ENCODE peak calls at places on chromosomes 11 and 22, in six cellular contexts. One of them, this sample, is unnamed.

GRCh38 chr11:63602296-63602695 is 11.9 kb downstream of the PLAAT3 start:
- DNase-seq in IMR-90: peak; percentile 80
- DNase-seq in H1: no peak
- DNase-seq in neuronal stem cell: no peak
- DNase-seq in H9: no peak
- DNase-seq in mesenchymal stem cell: no peak
- DNase-seq in this sample: no peak

GRCh38 chr11:46239801-46240061 is 37.7 kb upstream of the CREB3L1 start:
- DNase-seq in IMR-90: peak; percentile 22
- DNase-seq in H1: no peak
- DNase-seq in neuronal stem cell: no peak
- DNase-seq in H9: no peak
- DNase-seq in mesenchymal stem cell: peak; percentile 69
- DNase-seq in this sample: no peak

GRCh38 chr11:76214186-76214585 is 7.9 kb upstream of the WNT11 start:
- DNase-seq in IMR-90: no peak
- DNase-seq in H1: no peak
- DNase-seq in neuronal stem cell: no peak
- DNase-seq in H9: no peak
- DNase-seq in mesenchymal stem cell: no peak
- DNase-seq in this sample: no peak

GRCh38 chr11:82701847-82702520 is 31.7 kb downstream of the FAM181B start:
- DNase-seq in IMR-90: peak; percentile 16
- DNase-seq in H1: no peak
- DNase-seq in neuronal stem cell: peak; percentile 65
- DNase-seq in H9: peak; percentile 65
- DNase-seq in mesenchymal stem cell: peak; percentile 31
- DNase-seq in this sample: no peak

GRCh38 chr11:84800755-84801346 is 826.3 kb downstream of the DLG2 start:
- DNase-seq in IMR-90: peak; percentile 36
- DNase-seq in H1: no peak
- DNase-seq in neuronal stem cell: peak; percentile 17
- DNase-seq in H9: no peak
- DNase-seq in mesenchymal stem cell: peak; percentile 23
- DNase-seq in this sample: peak; percentile 10

GRCh38 chr11:60929774-60930173 is 5.5 kb downstream of the TMEM132A start:
- DNase-seq in IMR-90: no peak
- DNase-seq in H1: no peak
- DNase-seq in neuronal stem cell: no peak
- DNase-seq in H9: no peak
- DNase-seq in mesenchymal stem cell: no peak
- DNase-seq in this sample: no peak

GRCh38 chr22:43343262-43343988 is at the start of gene SCUBE1:
- DNase-seq in IMR-90: no peak
- DNase-seq in H1: no peak
- DNase-seq in neuronal stem cell: peak; percentile 87
- DNase-seq in H9: peak; percentile 84
- DNase-seq in mesenchymal stem cell: peak; percentile 50
- DNase-seq in this sample: peak; percentile 80

GRCh38 chr11:261624-262023 is 16.6 kb upstream of the NLRP6 start:
- DNase-seq in IMR-90: no peak
- DNase-seq in H1: no peak
- DNase-seq in neuronal stem cell: no peak
- DNase-seq in H9: no peak
- DNase-seq in mesenchymal stem cell: no peak
- DNase-seq in this sample: no peak

GRCh38 chr11:9839550-9839949 is 175.7 kb downstream of the SWAP70 start:
- DNase-seq in IMR-90: no peak
- DNase-seq in H1: no peak
- DNase-seq in neuronal stem cell: no peak
- DNase-seq in H9: no peak
- DNase-seq in mesenchymal stem cell: no peak
- DNase-seq in this sample: no peak

GRCh38 chr22:20803696-20804324 is 29.9 kb downstream of the SERPIND1 start:
- DNase-seq in IMR-90: peak; percentile 44
- DNase-seq in H1: peak; percentile 29
- DNase-seq in neuronal stem cell: peak; percentile 20
- DNase-seq in H9: peak; percentile 56
- DNase-seq in mesenchymal stem cell: peak; percentile 50
- DNase-seq in this sample: peak; percentile 69

GRCh38 chr11:1839924-1840779 is 1.4 kb downstream of the TNNI2 start:
- DNase-seq in IMR-90: no peak
- DNase-seq in H1: no peak
- DNase-seq in neuronal stem cell: no peak
- DNase-seq in H9: no peak
- DNase-seq in mesenchymal stem cell: no peak
- DNase-seq in this sample: no peak

GRCh38 chr11:100874203-100874602 is 187.1 kb downstream of the ARHGAP42 start:
- DNase-seq in IMR-90: no peak
- DNase-seq in H1: no peak
- DNase-seq in neuronal stem cell: no peak
- DNase-seq in H9: no peak
- DNase-seq in mesenchymal stem cell: no peak
- DNase-seq in this sample: no peak

GRCh38 chr11:64566042-64566914 is 24.7 kb upstream of the SLC22A12 start:
- DNase-seq in IMR-90: peak; percentile 65
- DNase-seq in H1: no peak
- DNase-seq in neuronal stem cell: peak; percentile 72
- DNase-seq in H9: peak; percentile 81
- DNase-seq in mesenchymal stem cell: peak; percentile 86
- DNase-seq in this sample: peak; percentile 95

GRCh38 chr22:46013460-46014416 is 36.8 kb upstream of the WNT7B start:
- DNase-seq in IMR-90: peak; percentile 96
- DNase-seq in H1: peak; percentile 67
- DNase-seq in neuronal stem cell: peak; percentile 69
- DNase-seq in H9: peak; percentile 84
- DNase-seq in mesenchymal stem cell: peak; percentile 96
- DNase-seq in this sample: peak; percentile 99

GRCh38 chr11:123407124-123407995 is 22.7 kb upstream of the GRAMD1B start:
- DNase-seq in IMR-90: peak; percentile 78
- DNase-seq in H1: peak; percentile 56
- DNase-seq in neuronal stem cell: peak; percentile 62
- DNase-seq in H9: peak; percentile 83
- DNase-seq in mesenchymal stem cell: peak; percentile 63
- DNase-seq in this sample: peak; percentile 89

GRCh38 chr22:23677701-23677995 is 13.2 kb upstream of the RGL4 start:
- DNase-seq in IMR-90: no peak
- DNase-seq in H1: no peak
- DNase-seq in neuronal stem cell: no peak
- DNase-seq in H9: no peak
- DNase-seq in mesenchymal stem cell: no peak
- DNase-seq in this sample: no peak

DNA sequence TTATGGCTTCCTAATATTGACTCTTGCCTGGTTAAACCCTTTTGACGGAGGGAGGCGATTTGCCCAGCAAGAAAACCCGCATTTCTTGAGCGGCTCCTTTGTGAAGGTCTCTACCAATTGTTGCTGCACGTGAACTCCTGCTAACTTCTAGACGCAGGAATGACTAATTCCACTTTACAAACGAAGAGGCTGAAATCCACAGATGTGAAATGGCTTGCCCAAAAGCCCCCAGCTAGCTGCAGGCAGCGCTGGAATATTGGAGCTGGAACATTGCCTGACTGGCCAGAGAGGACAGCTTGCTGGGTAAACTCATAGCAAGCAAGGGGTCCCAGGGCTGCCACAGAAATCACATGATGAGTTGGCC is 542 bp downstream of the GCAT start:
- DNase-seq in IMR-90: peak; percentile 62
- DNase-seq in H1: no peak
- DNase-seq in neuronal stem cell: no peak
- DNase-seq in H9: peak; percentile 26
- DNase-seq in mesenchymal stem cell: peak; percentile 67
- DNase-seq in this sample: peak; percentile 67
- H2BK120ac ChIP-seq in IMR-90: no peak overlapping the region
- H2BK120ac ChIP-seq in H1: no peak overlapping the region
- H2BK120ac ChIP-seq in neuronal stem cell: no peak overlapping the region
- H2BK120ac ChIP-seq in H9: no peak overlapping the region
- H2BK120ac ChIP-seq in mesenchymal stem cell: no peak overlapping the region
- H2BK120ac ChIP-seq in this sample: no peak overlapping the region

GRCh38 chr11:121458551-121458950 is 5.8 kb upstream of the SORL1-AS1 start:
- DNase-seq in IMR-90: no peak
- DNase-seq in H1: no peak
- DNase-seq in neuronal stem cell: no peak
- DNase-seq in H9: no peak
- DNase-seq in mesenchymal stem cell: no peak
- DNase-seq in this sample: no peak

GRCh38 chr11:121459413-121460041 is 6.8 kb upstream of the SORL1-AS1 start:
- DNase-seq in IMR-90: no peak
- DNase-seq in H1: no peak
- DNase-seq in neuronal stem cell: no peak
- DNase-seq in H9: no peak
- DNase-seq in mesenchymal stem cell: no peak
- DNase-seq in this sample: no peak

GRCh38 chr11:121463689-121464335 is 11.0 kb upstream of the SORL1-AS1 start:
- DNase-seq in IMR-90: no peak
- DNase-seq in H1: no peak
- DNase-seq in neuronal stem cell: no peak
- DNase-seq in H9: no peak
- DNase-seq in mesenchymal stem cell: no peak
- DNase-seq in this sample: no peak

GRCh38 chr11:121461843-121462242 is 9.1 kb upstream of the SORL1-AS1 start:
- DNase-seq in IMR-90: no peak
- DNase-seq in H1: no peak
- DNase-seq in neuronal stem cell: no peak
- DNase-seq in H9: no peak
- DNase-seq in mesenchymal stem cell: no peak
- DNase-seq in this sample: no peak

GRCh38 chr11:121460941-121461514 is 8.3 kb upstream of the SORL1-AS1 start:
- DNase-seq in IMR-90: no peak
- DNase-seq in H1: no peak
- DNase-seq in neuronal stem cell: no peak
- DNase-seq in H9: no peak
- DNase-seq in mesenchymal stem cell: no peak
- DNase-seq in this sample: no peak
- H3K9ac ChIP-seq in IMR-90: no peak overlapping the region
- H3K9ac ChIP-seq in H1: no peak overlapping the region
- H3K9ac ChIP-seq in neuronal stem cell: no peak overlapping the region
- H3K9ac ChIP-seq in H9: no peak overlapping the region
- H3K9ac ChIP-seq in mesenchymal stem cell: no peak overlapping the region
- H3K9ac ChIP-seq in this sample: no peak overlapping the region

GRCh38 chr22:19728836-19729235 is 5.5 kb downstream of the GP1BB start:
- DNase-seq in IMR-90: no peak
- DNase-seq in H1: no peak
- DNase-seq in neuronal stem cell: no peak
- DNase-seq in H9: no peak
- DNase-seq in mesenchymal stem cell: no peak
- DNase-seq in this sample: no peak
- H3K14ac ChIP-seq in IMR-90: no peak overlapping the region
- H3K14ac ChIP-seq in H1: no peak overlapping the region
- H3K14ac ChIP-seq in neuronal stem cell: peak overlapping the region; percentile 89
- H3K14ac ChIP-seq in H9: no peak overlapping the region
- H3K14ac ChIP-seq in mesenchymal stem cell: no peak overlapping the region
- H3K14ac ChIP-seq in this sample: no peak overlapping the region

DNA sequence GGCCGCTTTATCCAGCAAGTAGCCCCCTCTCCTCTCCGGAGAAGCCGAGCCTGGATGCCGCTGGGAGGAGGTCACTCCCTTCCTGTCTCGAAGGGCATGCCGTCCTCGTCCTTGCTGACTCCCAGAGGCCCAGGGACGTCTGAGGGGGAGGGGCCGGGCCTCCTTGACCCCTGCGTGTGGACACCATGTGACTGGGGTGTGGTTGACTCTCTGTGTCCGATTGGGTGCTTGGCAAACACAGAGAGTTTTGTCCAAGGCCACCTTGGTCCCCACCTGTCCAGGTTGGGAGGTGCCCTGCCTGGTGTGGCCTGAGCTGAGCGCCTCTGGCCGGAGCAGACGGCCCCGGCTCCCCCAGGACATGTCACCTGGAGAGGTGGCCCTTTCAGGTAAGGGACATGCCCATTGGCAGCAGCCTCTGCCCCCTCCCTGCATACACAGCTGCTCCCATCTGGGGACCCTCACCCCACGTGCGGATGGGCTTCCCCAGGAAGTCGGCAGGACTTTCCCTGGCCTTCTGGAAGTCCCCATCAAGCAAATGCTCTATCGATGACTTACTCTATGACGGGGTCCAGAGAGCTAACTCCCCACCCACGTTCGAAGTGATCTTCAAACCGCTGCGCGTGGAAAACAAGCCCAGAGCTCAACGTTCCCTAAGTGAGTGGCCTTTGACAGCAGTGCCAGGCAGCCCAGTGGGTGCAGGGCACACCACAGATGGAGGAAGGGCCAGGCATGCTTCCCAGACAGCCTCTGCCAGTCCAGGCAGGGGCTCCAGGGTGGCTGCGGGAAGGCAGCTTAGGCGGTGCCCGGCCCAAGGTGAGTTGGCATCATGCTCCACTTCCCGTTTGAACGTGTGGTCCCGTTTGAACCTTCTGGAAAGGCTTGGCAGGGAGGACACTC is at the start of gene SMIM38:
- DNase-seq in IMR-90: no peak
- DNase-seq in H1: no peak
- DNase-seq in neuronal stem cell: no peak
- DNase-seq in H9: no peak
- DNase-seq in mesenchymal stem cell: no peak
- DNase-seq in this sample: no peak
- H2BK120ac ChIP-seq in IMR-90: peak within 1 kb of the TSS; percentile 75
- H2BK120ac ChIP-seq in H1: no peak within 1 kb of the TSS
- H2BK120ac ChIP-seq in neuronal stem cell: peak within 1 kb of the TSS; percentile 87
- H2BK120ac ChIP-seq in H9: no peak within 1 kb of the TSS
- H2BK120ac ChIP-seq in mesenchymal stem cell: no peak within 1 kb of the TSS
- H2BK120ac ChIP-seq in this sample: no peak within 1 kb of the TSS

This sample was measured in trophoblast cell.